ENCODE peak calls at places on chromosome 3, in five cellular contexts. T, Q, J, A and M are unnamed samples.

GRCh38 chr3:35028157-35028556 is 611.2 kb upstream of the ARPP21 start:
- DNase-seq in T (no peak), Q (peak; percentile 26), J (no peak), A (no peak), M (no peak)

GRCh38 chr3:122911901-122912300 is 115.7 kb downstream of the SEMA5B start:
- DNase-seq in T (no peak), Q (no peak), J (no peak), A (no peak), M (no peak)

GRCh38 chr3:66163222-66163621 is 57.6 kb upstream of the SLC25A26 start:
- DNase-seq in T (no peak), Q (no peak), J (no peak), A (no peak), M (no peak)

GRCh38 chr3:141426404-141427034 is 58.2 kb downstream of the ZBTB38 start:
- DNase-seq in T (peak; percentile 93), Q (no peak), J (no peak), A (peak; percentile 90), M (peak; percentile 47)

GRCh38 chr3:20057612-20058180 is 17.4 kb downstream of the KAT2B start:
- DNase-seq in T (no peak), Q (no peak), J (no peak), A (no peak), M (no peak)

GRCh38 chr3:153439780-153440179 is 277.8 kb downstream of the RAP2B start:
- DNase-seq in T (no peak), Q (no peak), J (no peak), A (no peak), M (peak; percentile 8)

GRCh38 chr3:108017587-108017986 is 73.2 kb downstream of the CD47 start:
- DNase-seq in T (no peak), Q (no peak), J (no peak), A (no peak), M (no peak)

GRCh38 chr3:190065204-190065603 is 55.5 kb downstream of the P3H2 start:
- DNase-seq in T (no peak), Q (no peak), J (no peak), A (no peak), M (no peak)

GRCh38 chr3:192409838-192410683 is 317.3 kb downstream of the FGF12 start:
- DNase-seq in T (peak; percentile 71), Q (peak; percentile 62), J (no peak), A (no peak), M (no peak)

GRCh38 chr3:58560771-58561311 is 16.4 kb downstream of the FAM107A start:
- DNase-seq in T (peak; percentile 23), Q (peak; percentile 56), J (peak; percentile 13), A (no peak), M (peak; percentile 63)

GRCh38 chr3:10423171-10423882 is 82.1 kb downstream of the ATP2B2 start:
- DNase-seq in T (no peak), Q (no peak), J (no peak), A (no peak), M (no peak)

GRCh38 chr3:101495552-101495951 is 17.5 kb downstream of the SENP7 start:
- DNase-seq in T (no peak), Q (no peak), J (no peak), A (no peak), M (no peak)

GRCh38 chr3:73623996-73624362 is 762 bp downstream of the PDZRN3 start:
- DNase-seq in T (peak; percentile 78), Q (peak; percentile 23), J (no peak), A (no peak), M (no peak)

GRCh38 chr3:184942735-184943134 is 130.8 kb downstream of the VPS8 start:
- DNase-seq in T (no peak), Q (no peak), J (no peak), A (no peak), M (no peak)

GRCh38 chr3:149547413-149547812 is 72.9 kb downstream of the TM4SF4 start:
- DNase-seq in T (no peak), Q (no peak), J (no peak), A (no peak), M (no peak)

GRCh38 chr3:141425523-141426233 is 57.4 kb downstream of the ZBTB38 start:
- DNase-seq in T (no peak), Q (no peak), J (no peak), A (no peak), M (no peak)

GRCh38 chr3:157333551-157333991 is 103.1 kb upstream of the PTX3 start:
- DNase-seq in T (no peak), Q (no peak), J (no peak), A (no peak), M (no peak)

GRCh38 chr3:143035466-143036214 is 34.3 kb downstream of the U2SURP start:
- DNase-seq in T (no peak), Q (no peak), J (no peak), A (no peak), M (peak; percentile 26)

GRCh38 chr3:72041531-72041930 is 256.6 kb upstream of the PROK2 start:
- DNase-seq in T (no peak), Q (no peak), J (no peak), A (no peak), M (no peak)

GRCh38 chr3:4741404-4742307 is 237.6 kb upstream of the BHLHE40 start:
- DNase-seq in T (no peak), Q (no peak), J (no peak), A (no peak), M (peak; percentile 98)

GRCh38 chr3:149539491-149539890 is 65.0 kb downstream of the TM4SF4 start:
- DNase-seq in T (no peak), Q (no peak), J (no peak), A (no peak), M (no peak)

GRCh38 chr3:69866988-69867720 is 127.9 kb downstream of the MITF start:
- DNase-seq in T (no peak), Q (no peak), J (no peak), A (no peak), M (peak; percentile 87)

GRCh38 chr3:69865920-69866679 is 126.8 kb downstream of the MITF start:
- DNase-seq in T (peak; percentile 80), Q (no peak), J (no peak), A (peak; percentile 57), M (peak; percentile 63)

GRCh38 chr3:69864141-69864540 is 124.9 kb downstream of the MITF start:
- DNase-seq in T (no peak), Q (no peak), J (no peak), A (no peak), M (peak; percentile 53)

GRCh38 chr3:69861556-69861955 is 122.3 kb downstream of the MITF start:
- DNase-seq in T (no peak), Q (no peak), J (no peak), A (no peak), M (no peak)

DNA sequence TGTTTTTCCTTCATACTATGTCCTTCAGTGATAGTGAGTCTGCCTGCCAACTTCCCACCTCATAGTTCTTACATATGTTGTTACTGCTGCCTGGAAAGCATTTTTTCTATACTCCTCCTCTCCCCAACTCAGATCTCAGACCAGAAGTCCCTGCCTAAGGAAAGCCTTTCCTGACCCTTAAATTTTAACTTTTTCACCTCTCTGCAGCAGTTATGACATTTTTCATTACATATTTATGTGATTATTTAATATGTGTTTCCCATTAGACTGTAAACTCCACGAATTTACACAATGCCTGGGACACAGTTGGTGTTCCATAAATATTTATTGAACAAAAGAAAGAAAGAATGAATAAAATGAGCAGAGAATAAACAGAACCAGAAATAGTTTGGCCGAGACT is 125.5 kb downstream of the MITF start:
- DNase-seq in T (no peak), Q (no peak), J (no peak), A (no peak), M (no peak)
- TF ChIP-seq CTCF in T (no peak), Q (no peak), J (no peak), A (no peak), M (no peak)

DNA sequence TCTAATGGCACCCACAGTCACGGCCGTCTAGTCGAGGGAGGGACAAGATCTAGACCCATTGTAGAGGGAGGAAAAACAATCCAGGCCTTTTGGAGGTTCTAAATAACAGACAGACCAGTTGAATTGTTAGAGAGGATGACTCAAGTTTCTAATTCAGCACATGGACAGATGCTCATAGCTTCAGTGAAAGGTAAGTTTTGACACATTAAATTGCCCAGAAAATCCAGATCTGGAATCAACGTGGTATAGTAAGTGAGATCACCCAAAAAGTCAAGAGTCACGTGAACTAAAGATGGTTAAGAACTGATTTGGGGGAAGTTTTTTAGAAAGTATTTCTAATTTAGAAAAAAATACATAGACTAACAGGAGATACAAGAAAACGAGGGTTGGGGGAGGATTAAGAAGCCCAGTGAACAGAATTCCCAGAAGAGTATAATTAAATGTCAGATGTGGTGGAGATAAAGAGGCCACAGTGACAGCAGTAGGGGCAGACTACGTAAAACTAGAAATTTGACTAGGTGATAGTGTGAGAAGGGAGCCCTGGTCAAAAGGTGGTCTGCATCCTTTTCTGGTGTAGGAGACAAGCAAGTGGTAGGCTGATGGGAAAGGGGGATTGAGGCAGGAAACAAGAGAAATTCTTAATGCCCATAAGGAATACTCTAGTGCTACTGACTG is 47.1 kb downstream of the CAPN7 start:
- DNase-seq in T (no peak), Q (no peak), J (no peak), A (no peak), M (no peak)
- H3K36me3 ChIP-seq in T (peaks cover 34% of the 10 kb centered on the region), Q (peaks cover 78% of the 10 kb centered on the region), J (peaks cover 38% of the 10 kb centered on the region), A (peaks cover 100% of the 10 kb centered on the region), M (peaks cover 17% of the 10 kb centered on the region)

GRCh38 chr3:64221564-64222257 is 3.6 kb downstream of the PRICKLE2 start:
- DNase-seq in T (no peak), Q (no peak), J (no peak), A (no peak), M (no peak)

GRCh38 chr3:64224826-64225606 is at the start of gene PRICKLE2:
- DNase-seq in T (peak; percentile 95), Q (peak; percentile 18), J (no peak), A (peak; percentile 46), M (no peak)

GRCh38 chr3:64222501-64222900 is 2.8 kb downstream of the PRICKLE2 start:
- DNase-seq in T (no peak), Q (no peak), J (no peak), A (no peak), M (no peak)

GRCh38 chr3:64225695-64226499 is 631 bp upstream of the PRICKLE2 start:
- DNase-seq in T (no peak), Q (no peak), J (no peak), A (no peak), M (no peak)

GRCh38 chr3:64223809-64224570 is 1.3 kb downstream of the PRICKLE2 start:
- DNase-seq in T (no peak), Q (no peak), J (no peak), A (no peak), M (no peak)
- TF ChIP-seq CTCF in T (no peak), Q (no peak), J (no peak), A (no peak), M (no peak)

GRCh38 chr3:14159426-14159825 is 19.0 kb downstream of the XPC start:
- DNase-seq in T (no peak), Q (no peak), J (no peak), A (no peak), M (no peak)

GRCh38 chr3:14162178-14162577 is 16.2 kb downstream of the XPC start:
- DNase-seq in T (no peak), Q (no peak), J (no peak), A (no peak), M (no peak)

GRCh38 chr3:14157951-14158350 is 20.4 kb downstream of the XPC start:
- DNase-seq in T (no peak), Q (no peak), J (no peak), A (no peak), M (no peak)

GRCh38 chr3:14158370-14158769 is 20.0 kb downstream of the XPC start:
- DNase-seq in T (no peak), Q (no peak), J (no peak), A (no peak), M (no peak)

DNA sequence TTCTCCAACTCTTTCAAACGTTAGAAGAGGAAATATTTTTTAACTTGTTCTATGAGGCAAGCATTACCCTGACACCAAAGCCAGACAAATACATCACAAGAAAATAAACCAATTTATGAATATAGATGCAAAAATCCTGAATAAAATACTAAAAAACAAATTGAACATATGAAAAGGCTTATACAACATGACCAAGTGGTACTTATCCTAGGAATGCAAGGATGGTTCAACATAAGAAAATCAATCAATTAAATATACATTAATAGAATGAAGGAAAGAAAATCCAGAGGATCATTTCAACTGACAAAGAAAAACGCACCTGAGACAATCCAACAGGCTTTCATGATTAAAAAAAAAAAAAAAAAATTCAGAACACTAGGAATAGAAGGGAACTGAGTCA is 17.1 kb downstream of the XPC start:
- DNase-seq in T (no peak), Q (no peak), J (no peak), A (no peak), M (no peak)
- H3K36me3 ChIP-seq in T (peaks cover 74% of the 10 kb centered on the region), Q (peaks cover 94% of the 10 kb centered on the region), J (peaks cover 92% of the 10 kb centered on the region), A (peaks cover 99% of the 10 kb centered on the region), M (peaks cover 31% of the 10 kb centered on the region)